ENCODE peak calls at places on chromosomes 6 and 20, in four cellular contexts. U is H1, F is GM12878, Y is SK-N-SH. Q is an unnamed sample.

GRCh38 chr20:38192323-38192885 is 27.3 kb upstream of the TGM2 start:
- DNase-seq in Y (no peak), U (no peak), F (no peak), Q (no peak)

GRCh38 chr20:444862-445426 is 17.4 kb downstream of the TBC1D20 start:
- DNase-seq in F (no peak), U (no peak), Y (no peak), Q (no peak)

GRCh38 chr20:53847843-53848185 is 222.6 kb downstream of the BCAS1 start:
- DNase-seq in U (no peak), F (no peak), Y (no peak), Q (no peak)

GRCh38 chr6:76984572-76984971 is 478.7 kb downstream of the HTR1B start:
- DNase-seq in Y (no peak), F (no peak), U (no peak), Q (no peak)

GRCh38 chr6:137811121-137811911 is 55.7 kb upstream of the TNFAIP3 start:
- DNase-seq in U (no peak), Y (no peak), F (peak; percentile 95), Q (peak; percentile 90)

GRCh38 chr20:45318386-45318939 is 10.4 kb upstream of the MATN4 start:
- DNase-seq in U (no peak), Y (no peak), F (no peak), Q (no peak)

GRCh38 chr6:39770476-39770875 is 21.7 kb upstream of the DAAM2 start:
- DNase-seq in U (no peak), Y (no peak), F (no peak), Q (no peak)

GRCh38 chr20:35598899-35599775 is 16.5 kb upstream of the SPAG4 start:
- DNase-seq in U (no peak), Y (no peak), F (no peak), Q (no peak)

GRCh38 chr6:15551798-15552197 is 111.0 kb downstream of the DTNBP1 start:
- DNase-seq in U (no peak), Y (peak; percentile 52), F (no peak), Q (no peak)
- TF ChIP-seq TCF12 in U (no peak), Y (no peak), F (no peak), Q (no peak)

DNA sequence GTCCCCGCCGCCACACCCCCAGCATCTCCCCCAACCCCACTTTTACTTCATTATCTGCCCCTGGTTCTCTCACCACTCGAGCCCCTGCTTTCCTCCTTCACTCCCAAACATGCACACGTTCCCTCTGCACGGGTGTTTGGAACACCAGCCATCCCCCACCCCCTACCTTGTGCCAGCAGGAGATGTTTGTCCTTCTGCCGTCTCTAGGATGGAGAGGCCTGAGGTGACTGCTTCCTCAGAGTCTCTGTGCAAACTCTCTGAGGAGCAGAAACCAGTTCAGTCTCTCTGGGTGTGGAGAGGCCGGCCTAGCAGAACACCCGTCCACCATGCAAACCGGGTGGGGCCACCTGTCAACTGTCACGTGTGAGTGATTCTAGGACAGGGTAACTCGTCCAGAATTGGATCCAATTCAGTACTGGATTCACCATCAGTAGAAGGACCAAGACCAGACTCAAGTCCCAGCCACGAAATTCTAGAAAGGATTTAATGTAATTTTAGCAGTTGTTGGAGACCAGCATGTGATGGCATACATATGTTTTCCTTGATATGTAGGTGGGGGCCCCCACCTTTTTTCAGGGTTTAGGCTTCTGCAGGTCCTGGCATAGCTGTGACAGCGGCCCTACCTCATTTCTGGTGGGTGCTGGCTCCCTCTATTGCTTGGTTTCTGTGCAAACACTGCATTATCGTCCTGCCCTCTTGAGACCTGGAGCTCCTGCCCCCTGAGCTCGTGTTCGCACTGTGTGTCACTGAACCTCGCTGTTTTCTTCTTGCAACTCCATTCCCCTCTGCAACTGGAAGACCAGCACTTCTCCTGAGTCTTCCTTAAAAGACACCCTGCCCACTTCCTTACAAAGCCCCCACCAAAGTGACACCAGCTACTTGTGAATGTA is at the start of gene RAET1E:
- DNase-seq in U (no peak), Y (no peak), F (no peak), Q (no peak)
- TF ChIP-seq TCF12 in U (no peak), Y (no peak), F (no peak), Q (no peak)

GRCh38 chr6:89430563-89430962 is 2.4 kb upstream of the ANKRD6 start:
- DNase-seq in U (no peak), F (no peak), Y (no peak), Q (no peak)

GRCh38 chr6:89433637-89434499 is 916 bp downstream of the ANKRD6 start:
- DNase-seq in Y (no peak), U (peak; percentile 64), F (peak; percentile 24), Q (no peak)

GRCh38 chr6:89436226-89436625 is 3.3 kb downstream of the ANKRD6 start:
- DNase-seq in F (no peak), Y (no peak), U (no peak), Q (no peak)

GRCh38 chr6:89434954-89435353 is 2.0 kb downstream of the ANKRD6 start:
- DNase-seq in F (no peak), U (no peak), Y (no peak), Q (no peak)

DNA sequence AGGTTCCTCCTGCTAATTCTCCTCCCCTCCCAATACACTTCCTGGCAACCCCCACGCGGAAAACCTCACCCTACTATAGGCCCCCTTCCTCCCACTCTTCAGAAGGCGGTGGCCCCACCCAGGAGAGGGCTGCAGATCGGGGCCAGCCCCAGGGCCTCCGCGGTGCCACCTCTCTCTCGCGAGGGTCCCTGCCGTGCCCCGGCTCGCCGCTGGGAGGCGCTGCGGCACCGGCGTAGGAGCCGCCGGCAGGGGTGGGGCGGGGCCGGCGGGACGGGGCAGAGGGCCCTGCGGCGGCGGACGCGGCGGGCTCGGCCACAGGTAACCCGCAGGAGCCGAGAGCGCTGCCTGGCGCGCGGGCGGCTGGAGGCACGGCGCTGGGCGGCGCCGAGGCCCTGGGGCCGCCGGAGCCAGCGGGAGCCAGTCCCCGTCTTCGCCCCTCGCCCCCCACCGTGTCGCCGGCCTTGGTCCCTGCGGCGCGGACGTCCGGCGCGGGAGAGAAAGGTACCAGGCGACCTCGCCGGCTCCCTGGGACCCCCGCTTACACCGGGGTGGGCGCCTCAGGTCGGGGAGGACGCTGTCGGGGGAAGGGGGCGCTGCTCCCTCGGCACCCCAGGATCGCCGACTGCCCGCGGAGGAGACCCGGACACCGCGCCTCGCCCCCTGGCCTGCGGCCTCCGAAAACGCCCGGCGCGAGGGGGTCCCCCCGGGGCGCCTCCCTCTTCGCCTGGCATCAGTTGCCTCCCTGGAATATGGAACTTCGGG is at the start of gene ANKRD6:
- DNase-seq in U (peak; percentile 97), Y (peak; percentile 95), F (peak; percentile 17), Q (peak; percentile 20)
- TF ChIP-seq TCF12 in U (no peak), Y (no peak), F (no peak), Q (no peak)

GRCh38 chr6:22975079-22975478 is 405.7 kb downstream of the HDGFL1 start:
- DNase-seq in Y (no peak), F (no peak), U (no peak), Q (no peak)

GRCh38 chr6:22980446-22980845 is 411.1 kb downstream of the HDGFL1 start:
- DNase-seq in F (no peak), Y (no peak), U (no peak), Q (no peak)
- TF ChIP-seq TCF12 in F (no peak), Y (no peak), U (no peak), Q (no peak)

DNA sequence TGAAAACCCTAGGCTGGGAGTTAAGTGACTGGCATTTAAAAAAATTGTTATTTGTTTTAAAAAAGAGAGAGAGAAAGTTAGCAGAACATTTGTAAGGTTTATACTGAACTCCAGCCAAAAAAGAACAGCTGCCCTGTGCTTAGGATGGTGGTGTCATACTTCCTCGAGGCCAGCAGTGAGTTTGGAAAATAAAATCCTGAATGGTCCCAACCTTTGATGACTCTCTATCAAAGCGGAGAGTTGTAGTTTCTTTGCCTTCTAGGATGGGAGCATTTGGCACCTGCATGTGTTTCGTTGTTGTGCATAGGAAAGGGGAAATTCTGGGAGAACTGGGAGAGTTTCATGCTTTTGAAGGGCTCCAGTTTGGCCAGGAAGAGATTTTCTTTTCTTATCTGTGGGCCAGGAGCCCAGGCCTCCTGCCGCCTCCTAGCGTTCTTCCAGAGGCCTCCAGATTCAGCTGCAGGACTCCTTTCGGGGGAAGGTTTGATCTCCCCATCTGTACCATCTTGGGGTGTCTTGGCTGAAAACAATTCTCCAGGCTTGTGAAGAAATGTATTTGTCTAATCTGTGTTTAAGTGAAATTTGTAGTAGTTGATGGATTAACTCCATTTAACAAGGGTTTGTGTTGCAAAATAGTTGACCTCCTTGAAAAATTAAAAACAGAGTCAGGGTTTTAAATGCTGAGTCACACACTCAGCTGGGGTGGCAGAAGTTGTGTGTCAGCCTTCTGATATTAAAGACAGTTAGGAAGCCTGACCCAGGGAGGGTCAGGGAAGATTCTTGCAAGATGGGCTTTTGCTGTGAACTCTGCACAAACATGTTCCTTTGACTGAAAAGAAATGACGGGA is 63.4 kb downstream of the TXNDC5 start:
- DNase-seq in U (no peak), F (no peak), Y (no peak), Q (no peak)
- TF ChIP-seq TCF12 in U (no peak), F (no peak), Y (no peak), Q (no peak)

GRCh38 chr6:73079611-73079955 is 145.7 kb downstream of the KHDC1L start:
- DNase-seq in Y (no peak), U (no peak), F (no peak), Q (no peak)
- TF ChIP-seq TCF12 in Y (no peak), U (no peak), F (no peak), Q (no peak)

GRCh38 chr6:166493427-166494100 is 92.9 kb downstream of the RAMACL start:
- DNase-seq in F (no peak), U (no peak), Y (no peak), Q (no peak)

GRCh38 chr6:166492092-166492491 is 94.4 kb downstream of the RAMACL start:
- DNase-seq in F (no peak), Y (no peak), U (no peak), Q (no peak)

GRCh38 chr6:166488701-166489100 is 97.8 kb downstream of the RAMACL start:
- DNase-seq in U (no peak), F (no peak), Y (no peak), Q (no peak)

GRCh38 chr6:166489301-166490155 is 97.0 kb downstream of the RAMACL start:
- DNase-seq in F (no peak), U (no peak), Y (no peak), Q (no peak)

DNA sequence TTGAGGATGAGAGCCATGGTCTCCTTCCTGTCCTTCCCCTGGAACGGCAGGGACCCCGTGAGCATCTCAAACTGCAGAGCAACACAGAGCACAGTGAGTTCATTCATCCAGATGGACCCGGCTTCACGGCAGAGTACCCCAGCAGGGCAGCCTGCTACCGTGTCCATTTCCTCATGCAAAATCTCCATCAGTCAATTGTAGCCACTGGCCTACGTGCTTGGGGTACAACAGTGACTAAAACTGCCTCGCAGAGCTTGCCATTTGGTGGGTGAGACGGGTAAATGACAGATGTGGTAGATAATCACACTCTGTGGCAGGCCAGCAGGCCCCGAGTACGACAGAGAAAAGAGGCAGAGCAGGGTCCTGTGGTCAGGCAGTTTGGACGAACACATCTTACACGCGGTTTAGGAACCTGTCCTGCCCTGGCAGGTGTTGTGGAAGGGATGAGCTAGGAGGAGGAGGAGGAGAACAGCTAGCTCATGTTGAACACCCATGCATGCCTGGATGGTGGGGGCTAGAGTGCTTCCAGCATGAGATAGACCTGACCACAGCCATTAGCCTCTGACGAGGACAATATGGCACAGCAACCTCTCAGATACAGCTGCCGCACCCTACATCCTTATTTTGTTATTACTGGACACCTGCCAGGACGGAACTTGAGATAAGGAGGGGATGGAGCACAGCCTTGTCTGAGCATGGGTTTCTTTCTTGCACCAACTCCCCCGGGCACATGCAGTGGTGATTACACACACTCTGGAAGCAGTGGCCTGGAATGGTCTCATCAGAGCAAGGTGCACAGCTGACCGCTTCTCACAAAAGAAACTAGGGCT is 95.6 kb downstream of the RAMACL start:
- DNase-seq in Y (peak; percentile 84), U (no peak), F (no peak), Q (no peak)
- TF ChIP-seq TCF12 in Y (peak; percentile 65), U (no peak), F (no peak), Q (no peak)

GRCh38 chr6:167350731-167351655 is 26.1 kb downstream of the TTLL2 start:
- DNase-seq in Y (peak; percentile 80), U (peak; percentile 99), F (peak; percentile 11), Q (no peak)
- TF ChIP-seq TCF12 in Y (no peak), U (peak; percentile 11), F (no peak), Q (no peak)

Q was measured in HepG2.